ENCODE peak calls at places on chromosomes 1 and 21, in eight cellular contexts. F, J, P, C, K, T, N and S are unnamed samples. For H3K4me1 and H3K9me3, the result is how much of the 10 kb centered on the place peaks cover.

GRCh38 chr1:232557661-232558260 is 72.2 kb downstream of the SIPA1L2 start:
- DNase-seq in T (no peak), P (no peak), K (no peak), N (no peak), F (no peak), J (no peak), C (no peak), S (no peak)

GRCh38 chr1:3359346-3360157 is 94.9 kb upstream of the ARHGEF16 start:
- DNase-seq in T (no peak), N (no peak), P (no peak), K (no peak), C (no peak), F (no peak), J (no peak), S (no peak)

GRCh38 chr1:213061263-213061662 is 10.2 kb downstream of the RPS6KC1 start:
- DNase-seq in J (no peak), C (no peak), P (no peak), N (no peak), F (no peak), T (no peak), K (no peak), S (no peak)

GRCh38 chr21:25913488-25913887 is 178.7 kb downstream of the GABPA start:
- DNase-seq in N (no peak), T (no peak), F (no peak), K (no peak), C (no peak), P (peak), J (no peak), S (no peak)

GRCh38 chr1:7587726-7588456 is 183.2 kb upstream of the VAMP3 start:
- DNase-seq in F (no peak), N (no peak), J (no peak), P (no peak), T (no peak), K (peak), C (no peak), S (peak)

GRCh38 chr1:225329041-225329440 is 98.8 kb downstream of the LBR start:
- DNase-seq in J (no peak), T (no peak), P (peak), K (no peak), N (no peak), C (peak), F (no peak), S (no peak)

GRCh38 chr1:215523128-215523861 is 43.8 kb upstream of the KCTD3 start:
- DNase-seq in P (peak), K (no peak), N (no peak), J (no peak), C (peak), F (no peak), T (peak), S (no peak)

GRCh38 chr1:224563666-224564065 is 52.5 kb upstream of the CNIH3 start:
- DNase-seq in K (no peak), T (no peak), J (no peak), N (no peak), F (no peak), C (no peak), P (no peak), S (no peak)

GRCh38 chr1:23854568-23854967 is 13.5 kb downstream of the FUCA1 start:
- DNase-seq in J (no peak), T (peak), K (no peak), P (peak), F (no peak), N (no peak), C (no peak), S (no peak)

GRCh38 chr1:180530501-180530900 is 28.1 kb upstream of the ACBD6 start:
- DNase-seq in C (peak), J (no peak), K (peak), F (no peak), N (no peak), P (peak), T (peak), S (no peak)

GRCh38 chr1:87806377-87807094 is 477.9 kb downstream of the LMO4 start:
- DNase-seq in K (no peak), N (no peak), F (no peak), J (no peak), P (peak), C (no peak), T (no peak), S (no peak)

GRCh38 chr1:47175227-47175934 is 14.5 kb downstream of the PDZK1IP1 start:
- DNase-seq in P (peak), K (no peak), N (no peak), J (no peak), F (no peak), T (peak), C (peak), S (no peak)

GRCh38 chr1:23980725-23981063 is 567 bp upstream of the SRSF10 start:
- DNase-seq in K (no peak), N (no peak), J (peak), T (peak), P (peak), F (no peak), C (peak), S (peak)

GRCh38 chr1:158506369-158506987 is 34.5 kb downstream of the OR10R2 start:
- DNase-seq in N (no peak), F (peak), C (no peak), K (no peak), J (no peak), P (peak), T (peak), S (no peak)

GRCh38 chr1:27515626-27516025 is 25.7 kb upstream of the WASF2 start:
- DNase-seq in N (no peak), P (no peak), C (no peak), F (no peak), K (no peak), T (no peak), J (no peak), S (no peak)

GRCh38 chr1:154960446-154961136 is 991 bp downstream of the PYGO2 start:
- DNase-seq in T (no peak), N (no peak), P (no peak), F (no peak), C (no peak), K (no peak), J (no peak), S (no peak)

DNA sequence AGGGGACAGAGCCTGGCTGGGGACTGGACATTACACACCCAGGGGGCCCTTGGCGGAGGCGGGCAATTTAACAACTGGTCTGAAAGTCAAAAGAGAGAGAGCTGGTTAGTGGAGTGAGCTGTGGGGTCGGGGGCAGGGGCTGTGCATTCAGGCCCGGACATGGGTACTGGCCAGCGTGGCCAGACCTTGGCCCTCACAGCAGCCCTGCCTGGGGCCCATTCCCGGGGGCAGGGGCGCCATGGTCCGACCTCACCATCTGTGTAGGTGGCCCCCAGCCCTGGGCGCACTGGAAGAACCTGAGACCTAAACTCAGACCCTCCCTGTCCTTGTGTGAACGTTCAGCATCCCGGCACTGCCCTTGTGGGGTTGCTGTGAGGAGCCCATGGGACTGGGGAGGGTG is 5.0 kb downstream of the CLDN19 start:
- DNase-seq in P (no peak), T (no peak), C (no peak), J (no peak), K (no peak), N (no peak), F (no peak), S (no peak)
- H3K4me1 ChIP-seq in P (under half), T (under half), C (under half), J (under half), K (under half), N (under half), F (under half), S (under half)

DNA sequence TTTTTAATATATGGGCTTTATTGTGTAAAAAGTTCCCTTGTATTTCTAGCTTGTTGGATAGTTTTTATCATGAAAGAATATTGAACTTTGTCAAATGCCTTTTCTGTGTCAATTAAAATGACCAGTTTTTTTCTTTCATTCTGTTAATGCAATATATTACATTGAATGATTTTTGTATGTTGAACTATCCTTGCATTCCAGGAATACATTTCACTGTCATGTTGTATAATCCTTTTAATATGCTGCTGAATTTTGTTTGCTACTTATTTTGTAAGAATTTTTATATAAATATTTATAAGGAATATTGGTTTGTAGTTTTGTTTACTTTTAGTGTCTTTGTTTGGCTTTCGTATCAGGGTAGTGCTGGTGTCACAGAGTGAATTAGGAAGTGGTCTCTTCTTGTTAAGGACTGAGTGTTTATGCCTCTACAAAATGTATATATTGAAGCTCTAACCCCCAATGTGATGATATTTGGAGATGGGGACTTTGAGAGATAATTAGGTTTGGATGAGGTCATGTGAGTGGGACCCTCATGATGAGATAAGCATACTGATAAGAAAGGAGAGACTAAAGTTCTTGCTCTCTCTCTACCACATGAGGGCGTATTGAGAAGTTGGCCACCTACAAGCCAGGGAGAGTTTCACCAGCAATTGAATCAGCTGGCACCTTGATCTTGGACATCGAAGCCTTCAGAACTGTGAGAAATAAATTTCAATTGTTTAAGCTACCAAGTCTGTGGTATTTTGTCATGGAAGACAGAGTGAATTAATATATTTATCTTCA is 12.0 kb upstream of the SLAMF6 start:
- DNase-seq in F (no peak), T (no peak), C (no peak), N (no peak), P (no peak), J (no peak), K (no peak), S (no peak)
- H3K9me3 ChIP-seq in F (under half), T (under half), C (under half), N (under half), P (under half), J (under half), K (under half), S (under half)

GRCh38 chr1:54377040-54377691 is 29.0 kb downstream of the SSBP3 start:
- DNase-seq in C (no peak), P (no peak), T (no peak), J (no peak), K (no peak), F (no peak), N (no peak), S (no peak)

GRCh38 chr1:54376085-54377039 is 29.8 kb downstream of the SSBP3 start:
- DNase-seq in N (no peak), J (no peak), K (no peak), T (no peak), C (no peak), F (no peak), P (no peak), S (no peak)

GRCh38 chr1:54378884-54379445 is 27.2 kb downstream of the SSBP3 start:
- DNase-seq in J (no peak), T (no peak), N (no peak), P (no peak), C (no peak), K (no peak), F (no peak), S (no peak)

GRCh38 chr1:54379481-54380284 is 26.5 kb downstream of the SSBP3 start:
- DNase-seq in N (no peak), J (no peak), T (no peak), P (peak), C (peak), K (no peak), F (peak), S (no peak)

DNA sequence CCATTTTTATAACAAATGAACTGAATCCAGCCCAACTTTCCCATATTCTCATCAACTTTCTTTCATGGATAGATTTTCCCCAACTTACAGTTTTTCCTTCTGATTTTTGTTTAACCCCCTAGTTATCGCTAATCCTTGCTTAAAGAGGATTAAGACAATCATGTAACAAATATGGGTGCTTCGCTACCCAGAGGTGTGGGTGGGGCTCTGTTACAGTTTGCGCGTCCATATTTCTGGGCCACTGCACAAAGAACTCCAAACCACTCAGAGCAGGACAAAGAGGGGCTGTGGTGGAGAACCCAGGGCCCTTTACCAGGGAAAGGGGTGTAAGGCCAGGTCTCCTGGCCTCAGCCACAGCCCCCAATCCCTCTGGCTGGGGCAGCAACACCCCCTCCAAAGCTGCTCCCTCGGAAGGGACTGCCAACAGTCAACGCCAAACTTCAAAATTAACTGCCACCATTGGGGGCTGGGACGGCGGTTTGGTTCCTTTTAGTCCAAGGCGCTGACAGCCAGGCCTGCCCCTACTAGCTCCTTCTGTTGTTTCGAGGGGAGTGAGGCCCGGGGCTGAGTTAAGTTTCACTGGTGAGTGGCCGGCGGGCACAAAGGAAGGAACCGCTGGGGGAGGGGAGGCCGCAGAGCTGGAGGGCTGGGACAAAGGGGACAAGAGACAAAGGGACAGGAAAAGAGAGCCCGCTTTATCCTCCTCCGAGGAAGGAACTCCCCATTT is 27.9 kb downstream of the SSBP3 start:
- DNase-seq in C (no peak), P (no peak), K (no peak), F (no peak), T (no peak), J (no peak), N (no peak), S (no peak)
- H3K4me1 ChIP-seq in C (under half), P (half or more), K (under half), F (half or more), T (under half), J (under half), N (under half), S (under half)

GRCh38 chr1:247904122-247904521 is 8.7 kb downstream of the OR2W3 start:
- DNase-seq in P (no peak), C (no peak), F (no peak), J (no peak), K (no peak), N (no peak), T (no peak), S (no peak)

GRCh38 chr1:247908761-247909160 is 11.3 kb upstream of the OR2T8 start:
- DNase-seq in T (no peak), C (no peak), J (no peak), P (no peak), F (no peak), N (no peak), K (no peak), S (no peak)

GRCh38 chr1:247906504-247907047 is 11.2 kb downstream of the OR2W3 start:
- DNase-seq in K (no peak), J (no peak), N (no peak), C (no peak), P (peak), F (no peak), T (peak), S (no peak)

GRCh38 chr1:247905181-247905580 is 9.8 kb downstream of the OR2W3 start:
- DNase-seq in J (no peak), K (no peak), T (no peak), F (no peak), P (no peak), N (no peak), C (no peak), S (no peak)

GRCh38 chr1:247905899-247906503 is 10.6 kb downstream of the OR2W3 start:
- DNase-seq in C (no peak), N (no peak), F (no peak), J (no peak), K (no peak), P (no peak), T (no peak), S (no peak)
- H3K9me3 ChIP-seq in C (under half), N (under half), F (under half), J (under half), K (under half), P (under half), T (under half), S (under half)

GRCh38 chr1:54273837-54274192 is 73.8 kb downstream of the MRPL37 start:
- DNase-seq in K (no peak), J (peak), F (peak), T (peak), C (no peak), P (no peak), N (no peak), S (no peak)

GRCh38 chr1:54271341-54271740 is 71.4 kb downstream of the MRPL37 start:
- DNase-seq in P (no peak), C (no peak), K (no peak), N (no peak), T (no peak), F (peak), J (no peak), S (no peak)

GRCh38 chr1:54272134-54272533 is 72.2 kb downstream of the MRPL37 start:
- DNase-seq in N (no peak), C (no peak), P (no peak), F (no peak), T (no peak), J (no peak), K (no peak), S (no peak)

GRCh38 chr1:54273092-54273836 is 73.3 kb downstream of the MRPL37 start:
- DNase-seq in C (peak), N (no peak), F (peak), K (peak), J (peak), P (peak), T (peak), S (peak)

DNA sequence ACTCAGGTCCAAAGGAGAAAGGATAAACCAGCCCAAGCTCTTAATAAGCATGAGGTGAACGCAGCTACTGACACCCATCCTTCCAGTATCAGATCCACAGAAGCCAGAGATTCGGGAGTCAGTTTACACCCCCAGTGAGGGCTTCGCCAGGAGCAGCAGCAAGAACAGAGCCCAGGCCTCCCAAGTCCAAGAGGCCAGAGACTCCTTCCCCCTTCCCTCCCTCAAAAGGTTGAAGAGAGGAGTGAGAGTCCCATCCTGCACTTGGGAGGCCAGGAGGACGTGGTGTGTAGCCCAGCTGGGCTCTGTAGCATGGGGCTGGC is 72.8 kb downstream of the MRPL37 start:
- DNase-seq in T (no peak), F (no peak), K (no peak), J (no peak), P (no peak), C (peak), N (no peak), S (no peak)
- H3K4me1 ChIP-seq in T (half or more), F (half or more), K (under half), J (under half), P (under half), C (under half), N (half or more), S (under half)

GRCh38 chr1:216961516-216961915 is 238.3 kb upstream of the ESRRG start:
- DNase-seq in F (no peak), P (no peak), T (no peak), N (no peak), J (no peak), C (no peak), K (no peak), S (no peak)

GRCh38 chr1:216960716-216961115 is 237.5 kb upstream of the ESRRG start:
- DNase-seq in F (no peak), P (no peak), J (no peak), C (peak), N (no peak), T (no peak), K (no peak), S (no peak)

GRCh38 chr1:216953495-216953894 is 230.3 kb upstream of the ESRRG start:
- DNase-seq in C (no peak), J (no peak), N (no peak), P (no peak), F (no peak), K (no peak), T (no peak), S (no peak)

GRCh38 chr1:216958569-216958968 is 235.3 kb upstream of the ESRRG start:
- DNase-seq in P (no peak), N (no peak), T (no peak), K (no peak), J (no peak), C (no peak), F (no peak), S (no peak)
- H3K9me3 ChIP-seq in P (under half), N (under half), T (under half), K (under half), J (under half), C (under half), F (under half), S (under half)

GRCh38 chr1:36385410-36386261 is at the start of gene STK40:
- DNase-seq in K (peak), P (peak), J (peak), N (peak), C (peak), F (peak), T (peak), S (peak)
- H3K4me1 ChIP-seq in K (half or more), P (under half), J (half or more), N (under half), C (under half), F (half or more), T (under half), S (under half)